ENCODE peak calls at places on chromosomes 2 and 18, in ten cellular contexts. T is tibial nerve, X is PC-3, Q is heart right ventricle, P is kidney, D is HCT116, G is IMR-90, M is SJSA1, C is GM23248, S is GM23338. J is an unnamed sample.

GRCh38 chr18:57789105-57789504 is 14.0 kb downstream of the ATP8B1 start:
- DNase-seq in C (peak; percentile 70), P (no peak), G (peak; percentile 69), X (peak; percentile 93), Q (no peak), S (no peak), M (no peak), T (no peak), D (peak; percentile 75), J (peak; percentile 37)

GRCh38 chr2:48572797-48573196 is 42.8 kb downstream of the STON1 start:
- DNase-seq in X (no peak), P (no peak), T (no peak), D (no peak), Q (no peak), S (peak; percentile 19), G (no peak), C (no peak), M (peak; percentile 13), J (no peak)

GRCh38 chr18:26792661-26793060 is 72.8 kb downstream of the AQP4 start:
- DNase-seq in C (peak; percentile 13), M (peak; percentile 16), T (no peak), S (no peak), Q (no peak), D (no peak), P (no peak), G (peak; percentile 17), X (peak; percentile 55), J (no peak)

GRCh38 chr2:125185691-125186270 is 1160.7 kb downstream of the CNTNAP5 start:
- DNase-seq in P (no peak), S (peak; percentile 40), X (no peak), Q (no peak), C (no peak), D (no peak), M (no peak), G (no peak), T (no peak), J (no peak)

GRCh38 chr2:9318461-9319337 is 104.6 kb downstream of the ITGB1BP1 start:
- DNase-seq in C (no peak), S (no peak), T (peak; percentile 38), X (no peak), P (peak; percentile 86), G (no peak), Q (peak; percentile 86), M (no peak), D (no peak), J (peak; percentile 14)

GRCh38 chr2:185628985-185629384 is 109.6 kb upstream of the FSIP2 start:
- DNase-seq in T (no peak), C (peak; percentile 9), G (no peak), X (peak; percentile 54), M (no peak), P (no peak), S (peak; percentile 90), D (peak; percentile 29), Q (no peak), J (peak; percentile 2)

GRCh38 chr2:84338069-84338468 is 121.0 kb downstream of the SUCLG1 start:
- DNase-seq in X (no peak), Q (no peak), M (peak; percentile 56), P (no peak), T (no peak), S (no peak), D (no peak), G (no peak), C (peak; percentile 71), J (no peak)

GRCh38 chr2:71882949-71883472 is 264.7 kb downstream of the CYP26B1 start:
- DNase-seq in D (peak; percentile 21), G (peak; percentile 78), Q (peak; percentile 73), P (peak; percentile 90), C (peak; percentile 94), T (peak; percentile 79), M (peak; percentile 53), S (no peak), X (peak; percentile 45), J (peak; percentile 80)

GRCh38 chr2:168773719-168774521 is 28.5 kb upstream of the NOSTRIN start:
- DNase-seq in D (peak; percentile 52), M (peak; percentile 18), S (peak; percentile 76), C (peak; percentile 82), T (peak; percentile 13), G (peak; percentile 67), Q (peak; percentile 76), P (peak; percentile 74), X (peak; percentile 83), J (peak; percentile 40)

GRCh38 chr2:67625178-67625577 is 228.0 kb downstream of the ETAA1 start:
- DNase-seq in X (no peak), C (peak; percentile 51), G (peak; percentile 44), S (no peak), T (no peak), P (no peak), M (no peak), D (no peak), Q (no peak), J (no peak)

GRCh38 chr2:223488814-223489213 is 113.3 kb downstream of the SCG2 start:
- DNase-seq in S (no peak), Q (no peak), M (peak; percentile 50), T (no peak), C (peak; percentile 61), X (no peak), G (peak; percentile 70), D (no peak), P (peak; percentile 58), J (peak; percentile 34)

GRCh38 chr2:224646242-224646846 is 61.2 kb upstream of the CUL3 start:
- DNase-seq in D (peak; percentile 38), Q (no peak), G (peak; percentile 4), S (peak; percentile 57), C (peak; percentile 31), P (no peak), T (no peak), X (peak; percentile 60), M (peak; percentile 14), J (no peak)

GRCh38 chr2:205675861-205676516 is 6.3 kb upstream of the NRP2 start:
- DNase-seq in D (peak; percentile 53), X (peak; percentile 73), G (peak; percentile 85), T (peak; percentile 81), C (peak; percentile 77), Q (peak; percentile 48), P (no peak), S (peak; percentile 90), M (peak; percentile 81), J (peak; percentile 63)

GRCh38 chr18:9008203-9008708 is 94.2 kb upstream of the NDUFV2 start:
- DNase-seq in D (no peak), C (no peak), M (no peak), X (no peak), G (no peak), Q (no peak), P (no peak), T (no peak), S (no peak), J (no peak)

GRCh38 chr2:230614913-230615332 is 97.7 kb upstream of the CAB39 start:
- DNase-seq in G (no peak), Q (no peak), X (no peak), T (no peak), D (no peak), M (no peak), P (no peak), C (peak; percentile 9), S (peak; percentile 26), J (peak; percentile 62)

GRCh38 chr2:172438741-172439508 is 11.5 kb downstream of the ITGA6 start:
- DNase-seq in M (peak; percentile 26), P (no peak), T (no peak), D (peak; percentile 75), S (no peak), Q (no peak), G (peak; percentile 71), C (peak; percentile 70), X (peak; percentile 91), J (peak; percentile 73)

GRCh38 chr18:62118324-62118723 is 68.5 kb downstream of the PIGN start:
- DNase-seq in T (peak; percentile 6), Q (peak; percentile 9), M (no peak), X (no peak), S (no peak), G (peak; percentile 81), P (no peak), D (no peak), C (peak; percentile 73), J (no peak)

DNA sequence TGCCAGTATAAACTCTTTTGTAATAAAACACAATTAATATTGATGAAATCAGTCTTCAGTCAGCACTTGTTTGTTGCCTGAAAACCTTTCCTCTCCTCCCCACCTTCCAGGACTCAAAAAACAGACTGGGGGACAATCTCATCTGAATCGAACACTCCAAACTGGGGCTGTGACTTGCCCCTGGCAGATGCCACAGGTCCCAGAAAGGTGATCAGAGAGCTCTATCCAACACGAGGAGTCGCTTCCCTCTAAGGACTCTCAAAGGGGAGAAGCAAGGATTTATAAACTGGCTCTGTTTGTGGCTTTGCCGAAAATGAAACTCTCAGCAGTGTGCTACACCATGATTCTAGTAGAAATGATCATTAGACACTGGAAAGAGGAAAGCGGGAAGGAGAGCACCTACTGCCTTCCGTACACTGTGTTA is 199.2 kb downstream of the TGIF1 start:
- DNase-seq in S (no peak), Q (no peak), T (no peak), D (no peak), M (peak; percentile 18), P (no peak), X (no peak), C (no peak), G (peak; percentile 37), J (no peak)
- H3K4me3 ChIP-seq in S (no peak overlapping the region), Q (no peak overlapping the region), T (no peak overlapping the region), D (peak overlapping the region; percentile 19), M (no peak overlapping the region), P (no peak overlapping the region), X (no peak overlapping the region), C (no peak overlapping the region), G (peak overlapping the region; percentile 19), J (no peak overlapping the region)

GRCh38 chr2:236853558-236853957 is 232.1 kb upstream of the COPS8 start:
- DNase-seq in D (no peak), S (no peak), T (no peak), Q (peak; percentile 34), P (no peak), C (no peak), M (no peak), X (no peak), G (no peak), J (no peak)
- H3K4me1 ChIP-seq in D (no peaks in the 10 kb centered on the region), S (peaks cover 30% of the 10 kb centered on the region), T (peaks cover 10% of the 10 kb centered on the region), Q (peaks cover 17% of the 10 kb centered on the region), P (no peaks in the 10 kb centered on the region), C (no peaks in the 10 kb centered on the region), M (no peaks in the 10 kb centered on the region), X (no peaks in the 10 kb centered on the region), G (no peaks in the 10 kb centered on the region), J (no peaks in the 10 kb centered on the region)

GRCh38 chr2:171141320-171141719 is 19.4 kb downstream of the TLK1 start:
- DNase-seq in D (no peak), S (no peak), T (no peak), C (peak; percentile 31), P (no peak), X (no peak), G (no peak), M (no peak), Q (no peak), J (no peak)
- H3K27ac ChIP-seq in D (no peak overlapping the region), S (no peak overlapping the region), T (no peak overlapping the region), C (no peak overlapping the region), P (no peak overlapping the region), X (no peak overlapping the region), G (no peak overlapping the region), M (no peak overlapping the region), Q (no peak overlapping the region), J (no peak overlapping the region)

GRCh38 chr2:99663641-99664040 is 173.8 kb upstream of the REV1 start:
- DNase-seq in T (no peak), C (no peak), S (no peak), P (no peak), X (no peak), D (no peak), Q (no peak), G (no peak), M (no peak), J (no peak)
- H3K4me3 ChIP-seq in T (no peak overlapping the region), C (peak overlapping the region; percentile 35), S (no peak overlapping the region), P (no peak overlapping the region), X (peak overlapping the region; percentile 11), D (no peak overlapping the region), Q (no peak overlapping the region), G (no peak overlapping the region), M (no peak overlapping the region), J (no peak overlapping the region)

J was measured in mammary epithelial cell.